ENCODE peak calls at places on chromosomes 16 and 17, in ten cellular contexts. One of them, this sample, is unnamed. For H3K9me3 and H3K4me1, the result is how much of the 10 kb centered on the place peaks cover.

GRCh38 chr16:84677849-84678248 is 22.0 kb upstream of the USP10 start:
- DNase-seq in adrenal gland: no peak
- DNase-seq in stomach: no peak
- DNase-seq in A549: no peak
- DNase-seq in suprapubic skin: no peak
- DNase-seq in IMR-90: no peak
- DNase-seq in tibial nerve: no peak
- DNase-seq in heart left ventricle: no peak
- DNase-seq in transverse colon: no peak
- DNase-seq in right lobe of liver: no peak
- DNase-seq in this sample: no peak

GRCh38 chr17:8997994-8998628 is 23.2 kb upstream of the NTN1 start:
- DNase-seq in adrenal gland: peak
- DNase-seq in stomach: peak
- DNase-seq in A549: peak
- DNase-seq in suprapubic skin: no peak
- DNase-seq in IMR-90: peak
- DNase-seq in tibial nerve: peak
- DNase-seq in heart left ventricle: peak
- DNase-seq in transverse colon: peak
- DNase-seq in right lobe of liver: peak
- DNase-seq in this sample: no peak

GRCh38 chr17:76139801-76140660 is 1.0 kb downstream of the FOXJ1 start:
- DNase-seq in adrenal gland: no peak
- DNase-seq in stomach: no peak
- DNase-seq in A549: no peak
- DNase-seq in suprapubic skin: no peak
- DNase-seq in IMR-90: no peak
- DNase-seq in tibial nerve: no peak
- DNase-seq in heart left ventricle: peak
- DNase-seq in transverse colon: peak
- DNase-seq in right lobe of liver: no peak
- DNase-seq in this sample: no peak

GRCh38 chr17:49730078-49730786 is 22.5 kb upstream of the SLC35B1 start:
- DNase-seq in adrenal gland: peak
- DNase-seq in stomach: peak
- DNase-seq in A549: no peak
- DNase-seq in suprapubic skin: peak
- DNase-seq in IMR-90: peak
- DNase-seq in tibial nerve: peak
- DNase-seq in heart left ventricle: peak
- DNase-seq in transverse colon: peak
- DNase-seq in right lobe of liver: peak
- DNase-seq in this sample: peak

GRCh38 chr17:48542956-48543853 is 1.7 kb downstream of the HOXB2 start:
- DNase-seq in adrenal gland: peak
- DNase-seq in stomach: no peak
- DNase-seq in A549: peak
- DNase-seq in suprapubic skin: no peak
- DNase-seq in IMR-90: peak
- DNase-seq in tibial nerve: no peak
- DNase-seq in heart left ventricle: no peak
- DNase-seq in transverse colon: peak
- DNase-seq in right lobe of liver: no peak
- DNase-seq in this sample: no peak

GRCh38 chr17:45690876-45691275 is 93.2 kb upstream of the CRHR1 start:
- DNase-seq in adrenal gland: no peak
- DNase-seq in stomach: no peak
- DNase-seq in A549: no peak
- DNase-seq in suprapubic skin: no peak
- DNase-seq in IMR-90: no peak
- DNase-seq in tibial nerve: no peak
- DNase-seq in heart left ventricle: no peak
- DNase-seq in transverse colon: no peak
- DNase-seq in right lobe of liver: no peak
- DNase-seq in this sample: no peak

GRCh38 chr16:88885693-88886253 is 19.3 kb upstream of the PABPN1L start:
- DNase-seq in adrenal gland: no peak
- DNase-seq in stomach: no peak
- DNase-seq in A549: no peak
- DNase-seq in suprapubic skin: no peak
- DNase-seq in IMR-90: no peak
- DNase-seq in tibial nerve: no peak
- DNase-seq in heart left ventricle: no peak
- DNase-seq in transverse colon: no peak
- DNase-seq in right lobe of liver: no peak
- DNase-seq in this sample: no peak

GRCh38 chr17:46802831-46803230 is 15.7 kb downstream of the WNT3 start:
- DNase-seq in adrenal gland: no peak
- DNase-seq in stomach: no peak
- DNase-seq in A549: no peak
- DNase-seq in suprapubic skin: no peak
- DNase-seq in IMR-90: no peak
- DNase-seq in tibial nerve: no peak
- DNase-seq in heart left ventricle: no peak
- DNase-seq in transverse colon: no peak
- DNase-seq in right lobe of liver: no peak
- DNase-seq in this sample: no peak

GRCh38 chr16:28126684-28127620 is 63.4 kb upstream of the GSG1L start:
- DNase-seq in adrenal gland: no peak
- DNase-seq in stomach: no peak
- DNase-seq in A549: no peak
- DNase-seq in suprapubic skin: no peak
- DNase-seq in IMR-90: no peak
- DNase-seq in tibial nerve: no peak
- DNase-seq in heart left ventricle: no peak
- DNase-seq in transverse colon: no peak
- DNase-seq in right lobe of liver: no peak
- DNase-seq in this sample: no peak

GRCh38 chr17:26818736-26819135 is 475.2 kb upstream of the WSB1 start:
- DNase-seq in adrenal gland: no peak
- DNase-seq in stomach: no peak
- DNase-seq in A549: peak
- DNase-seq in suprapubic skin: no peak
- DNase-seq in IMR-90: peak
- DNase-seq in tibial nerve: no peak
- DNase-seq in heart left ventricle: no peak
- DNase-seq in transverse colon: no peak
- DNase-seq in right lobe of liver: no peak
- DNase-seq in this sample: no peak
- H3K9me3 ChIP-seq in adrenal gland: under half
- H3K9me3 ChIP-seq in stomach: half or more
- H3K9me3 ChIP-seq in A549: half or more
- H3K9me3 ChIP-seq in suprapubic skin: half or more
- H3K9me3 ChIP-seq in IMR-90: under half
- H3K9me3 ChIP-seq in tibial nerve: under half
- H3K9me3 ChIP-seq in heart left ventricle: under half
- H3K9me3 ChIP-seq in transverse colon: under half
- H3K9me3 ChIP-seq in right lobe of liver: under half
- H3K9me3 ChIP-seq in this sample: under half

DNA sequence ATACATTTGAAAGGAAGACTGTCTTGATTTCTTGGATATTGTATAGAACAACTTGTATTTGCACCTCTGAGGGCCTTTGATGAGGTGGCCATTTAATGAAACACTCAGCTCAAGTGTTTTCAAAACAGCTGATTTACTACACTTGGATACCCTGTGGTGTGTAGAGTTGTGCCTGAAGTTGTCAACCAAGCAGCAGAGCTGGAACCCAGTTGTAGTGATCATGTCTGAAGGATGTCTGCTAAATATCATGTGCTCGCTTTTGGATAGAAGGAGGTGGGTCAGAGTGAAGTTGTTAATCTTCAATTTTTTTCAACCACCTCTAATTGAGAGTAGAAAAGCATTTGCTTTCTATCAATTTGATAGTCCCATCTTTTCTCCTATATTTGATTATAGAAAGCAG is 175.9 kb upstream of the TBX2 start:
- DNase-seq in adrenal gland: no peak
- DNase-seq in stomach: no peak
- DNase-seq in A549: no peak
- DNase-seq in suprapubic skin: no peak
- DNase-seq in IMR-90: no peak
- DNase-seq in tibial nerve: no peak
- DNase-seq in heart left ventricle: no peak
- DNase-seq in transverse colon: no peak
- DNase-seq in right lobe of liver: no peak
- DNase-seq in this sample: no peak
- H3K4me1 ChIP-seq in adrenal gland: under half
- H3K4me1 ChIP-seq in stomach: under half
- H3K4me1 ChIP-seq in A549: under half
- H3K4me1 ChIP-seq in suprapubic skin: under half
- H3K4me1 ChIP-seq in IMR-90: under half
- H3K4me1 ChIP-seq in tibial nerve: under half
- H3K4me1 ChIP-seq in heart left ventricle: under half
- H3K4me1 ChIP-seq in transverse colon: under half
- H3K4me1 ChIP-seq in right lobe of liver: under half
- H3K4me1 ChIP-seq in this sample: under half

DNA sequence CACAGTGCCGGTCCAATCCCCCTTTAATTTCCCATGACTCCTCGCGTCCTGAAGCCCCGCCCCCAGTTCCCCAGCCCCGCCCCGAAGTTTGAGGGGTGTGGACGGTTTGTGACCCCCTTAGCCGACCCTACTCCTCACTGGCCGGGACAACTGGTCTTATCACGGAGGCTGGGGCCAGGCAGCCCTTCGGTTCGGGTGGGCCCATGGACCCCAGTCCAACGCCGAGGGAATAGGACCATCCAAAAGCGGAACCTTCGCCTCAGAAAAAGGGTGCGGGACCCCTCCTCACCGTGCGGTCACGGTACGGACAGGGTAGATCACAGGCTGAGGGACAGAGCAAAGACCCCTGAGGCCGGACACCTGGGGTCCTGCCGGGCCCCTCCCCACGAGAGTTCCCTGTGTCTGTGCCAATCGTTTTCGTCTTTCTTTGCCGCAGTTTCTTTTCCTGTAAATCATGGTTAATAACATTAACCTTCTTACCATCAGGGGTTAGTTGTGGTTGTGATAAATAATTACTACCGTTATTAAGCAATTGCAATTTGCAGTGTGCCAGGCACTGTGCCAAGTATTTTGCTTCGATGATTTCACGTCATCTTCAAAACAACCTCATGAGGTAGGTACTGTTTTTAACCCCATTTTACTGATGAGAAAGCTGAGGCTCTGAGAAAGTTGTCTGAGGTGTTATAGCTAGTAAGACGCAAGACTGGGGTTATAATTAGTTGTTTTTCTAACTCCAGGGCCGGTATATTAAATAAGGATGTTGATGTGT is 543 bp downstream of the TMUB2 start:
- DNase-seq in adrenal gland: peak
- DNase-seq in stomach: no peak
- DNase-seq in A549: no peak
- DNase-seq in suprapubic skin: peak
- DNase-seq in IMR-90: peak
- DNase-seq in tibial nerve: no peak
- DNase-seq in heart left ventricle: no peak
- DNase-seq in transverse colon: no peak
- DNase-seq in right lobe of liver: no peak
- DNase-seq in this sample: no peak
- TF ChIP-seq POLR2A in adrenal gland: no peak
- TF ChIP-seq POLR2A in stomach: no peak
- TF ChIP-seq POLR2A in A549: peak
- TF ChIP-seq POLR2A in suprapubic skin: no peak
- TF ChIP-seq POLR2A in IMR-90: peak
- TF ChIP-seq POLR2A in tibial nerve: no peak
- TF ChIP-seq POLR2A in heart left ventricle: no peak
- TF ChIP-seq POLR2A in transverse colon: no peak
- TF ChIP-seq POLR2A in right lobe of liver: no peak
- TF ChIP-seq POLR2A in this sample: no peak

GRCh38 chr16:14401839-14402115 is 228.3 kb downstream of the PARN start:
- DNase-seq in adrenal gland: no peak
- DNase-seq in stomach: no peak
- DNase-seq in A549: peak
- DNase-seq in suprapubic skin: no peak
- DNase-seq in IMR-90: peak
- DNase-seq in tibial nerve: no peak
- DNase-seq in heart left ventricle: no peak
- DNase-seq in transverse colon: no peak
- DNase-seq in right lobe of liver: no peak
- DNase-seq in this sample: no peak

GRCh38 chr16:14400285-14400977 is 229.6 kb downstream of the PARN start:
- DNase-seq in adrenal gland: no peak
- DNase-seq in stomach: no peak
- DNase-seq in A549: no peak
- DNase-seq in suprapubic skin: no peak
- DNase-seq in IMR-90: no peak
- DNase-seq in tibial nerve: no peak
- DNase-seq in heart left ventricle: no peak
- DNase-seq in transverse colon: no peak
- DNase-seq in right lobe of liver: no peak
- DNase-seq in this sample: no peak

GRCh38 chr16:14398014-14398717 is 231.9 kb downstream of the PARN start:
- DNase-seq in adrenal gland: no peak
- DNase-seq in stomach: no peak
- DNase-seq in A549: peak
- DNase-seq in suprapubic skin: no peak
- DNase-seq in IMR-90: peak
- DNase-seq in tibial nerve: no peak
- DNase-seq in heart left ventricle: no peak
- DNase-seq in transverse colon: no peak
- DNase-seq in right lobe of liver: no peak
- DNase-seq in this sample: no peak

GRCh38 chr16:14394834-14395233 is 235.2 kb downstream of the PARN start:
- DNase-seq in adrenal gland: no peak
- DNase-seq in stomach: no peak
- DNase-seq in A549: no peak
- DNase-seq in suprapubic skin: no peak
- DNase-seq in IMR-90: no peak
- DNase-seq in tibial nerve: no peak
- DNase-seq in heart left ventricle: no peak
- DNase-seq in transverse colon: no peak
- DNase-seq in right lobe of liver: no peak
- DNase-seq in this sample: no peak

DNA sequence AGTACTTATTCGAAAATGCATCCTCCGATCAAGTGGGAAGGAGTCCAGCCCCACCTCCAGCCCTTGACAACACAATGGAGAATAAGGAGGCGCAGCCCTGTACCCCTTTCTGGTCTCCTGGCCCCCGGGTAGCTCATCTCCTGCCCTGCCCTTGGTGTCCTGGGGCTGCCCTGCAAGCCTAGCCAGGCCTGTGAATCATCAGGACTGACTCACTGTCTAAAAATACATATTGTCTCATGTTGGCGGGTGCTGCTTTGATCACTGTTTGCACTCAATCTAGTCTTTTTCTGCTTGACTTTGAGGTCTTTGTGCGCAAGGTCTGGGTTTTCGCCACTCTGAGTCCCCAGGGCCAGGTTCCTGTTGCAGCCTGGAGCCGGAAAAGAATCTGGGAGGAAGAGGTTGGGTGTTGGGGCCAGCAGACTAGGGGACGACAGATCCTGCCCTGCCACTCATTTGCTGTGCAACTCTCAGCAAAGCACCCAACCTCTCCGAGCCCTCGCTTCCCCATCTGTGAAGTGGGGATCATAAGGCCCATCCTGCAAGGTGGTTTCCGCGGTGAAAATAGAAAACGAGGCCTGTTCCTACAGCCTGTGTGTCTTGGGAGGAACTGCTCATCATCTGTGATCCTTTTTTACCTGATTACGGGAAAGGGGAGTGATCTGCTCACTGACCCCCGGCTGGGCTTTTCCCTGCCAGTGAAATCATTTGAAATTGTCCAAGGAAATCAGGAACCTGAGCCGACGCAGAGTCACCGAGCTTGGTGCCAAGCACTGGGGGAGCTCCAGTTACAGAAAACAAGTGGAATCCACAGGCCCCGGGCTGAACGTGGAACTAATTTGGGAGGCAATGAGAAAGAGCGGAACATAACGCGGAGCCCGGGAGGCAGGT is 230.4 kb downstream of the PARN start:
- DNase-seq in adrenal gland: peak
- DNase-seq in stomach: no peak
- DNase-seq in A549: peak
- DNase-seq in suprapubic skin: peak
- DNase-seq in IMR-90: peak
- DNase-seq in tibial nerve: peak
- DNase-seq in heart left ventricle: peak
- DNase-seq in transverse colon: no peak
- DNase-seq in right lobe of liver: no peak
- DNase-seq in this sample: peak
- H3K9me3 ChIP-seq in adrenal gland: under half
- H3K9me3 ChIP-seq in stomach: under half
- H3K9me3 ChIP-seq in A549: under half
- H3K9me3 ChIP-seq in suprapubic skin: under half
- H3K9me3 ChIP-seq in IMR-90: under half
- H3K9me3 ChIP-seq in tibial nerve: under half
- H3K9me3 ChIP-seq in heart left ventricle: under half
- H3K9me3 ChIP-seq in transverse colon: under half
- H3K9me3 ChIP-seq in right lobe of liver: under half
- H3K9me3 ChIP-seq in this sample: under half